ENCODE peak calls at places on chromosome 2, in ten cellular contexts. N is BJ; I is natural killer cell treated with Interleukin-12 subunit alpha and Interleukin-12 subunit beta and Interleukin-15 and Interleukin-18, amount 100 ng/mL, for 72 hours; S is left cardiac atrium; X is IMR-90; H is thoracic aorta; Y is esophagus squamous epithelium; M is midbrain; Z is NCI-H1417; R is naive B cell. Q is an unnamed sample.

GRCh38 chr2:62156861-62157496 is 38.9 kb upstream of the B3GNT2 start:
- DNase-seq in S (no peak), H (no peak), N (no peak), X (no peak), M (no peak), R (no peak), I (no peak), Y (no peak), Z (no peak), Q (no peak)

GRCh38 chr2:165601866-165602636 is 132.6 kb downstream of the CSRNP3 start:
- DNase-seq in S (no peak), M (no peak), I (no peak), Y (no peak), H (no peak), R (no peak), Z (peak), X (peak), N (no peak), Q (no peak)

GRCh38 chr2:142180820-142181533 is 50.2 kb upstream of the LRP1B start:
- DNase-seq in X (peak), S (peak), R (no peak), Z (no peak), M (peak), Y (no peak), I (no peak), H (no peak), N (no peak), Q (no peak)

GRCh38 chr2:62785216-62785615 is 79.7 kb downstream of the EHBP1 start:
- DNase-seq in I (no peak), Y (no peak), R (no peak), N (no peak), M (no peak), S (no peak), X (peak), H (no peak), Z (no peak), Q (no peak)

GRCh38 chr2:237434916-237435315 is 21.0 kb upstream of the COL6A3 start:
- DNase-seq in X (peak), S (no peak), H (no peak), R (no peak), M (no peak), N (no peak), Z (no peak), Y (no peak), I (peak), Q (no peak)

GRCh38 chr2:24613154-24613814 is 122.2 kb downstream of the NCOA1 start:
- DNase-seq in S (no peak), H (no peak), R (peak), X (peak), N (peak), I (peak), Y (no peak), Z (peak), M (no peak), Q (no peak)

GRCh38 chr2:9174771-9175441 is 31.7 kb upstream of the ASAP2 start:
- DNase-seq in N (peak), H (no peak), S (no peak), X (peak), R (no peak), Z (peak), Y (no peak), M (no peak), I (peak), Q (no peak)

GRCh38 chr2:75153221-75153620 is 46.1 kb downstream of the TACR1 start:
- DNase-seq in I (no peak), R (no peak), Z (peak), H (no peak), X (no peak), Y (no peak), M (no peak), N (no peak), S (no peak), Q (no peak)

GRCh38 chr2:71906357-71906973 is 241.2 kb downstream of the CYP26B1 start:
- DNase-seq in R (no peak), I (no peak), S (no peak), N (no peak), X (no peak), Y (no peak), M (no peak), H (no peak), Z (no peak), Q (no peak)

GRCh38 chr2:135948141-135948540 is 37.3 kb downstream of the DARS1 start:
- DNase-seq in I (no peak), R (no peak), X (no peak), Z (no peak), S (no peak), M (no peak), Y (no peak), N (no peak), H (no peak), Q (no peak)

GRCh38 chr2:66555076-66555475 is 120.2 kb downstream of the MEIS1 start:
- DNase-seq in I (no peak), M (no peak), S (no peak), Z (peak), H (no peak), X (peak), R (no peak), N (no peak), Y (no peak), Q (no peak)

Q was measured in ascending aorta.